ENCODE peak calls at places on chromosomes 11 and 22, in six cellular contexts. One of them, this sample, is unnamed.
A peak's percentile ranks its signal among the peaks of the same experiment; 100 is the strongest.

GRCh38 chr11:34970480-34970879 is 54.1 kb downstream of the PDHX start:
- DNase-seq in right cardiac atrium: no peak
- DNase-seq in aorta: no peak
- DNase-seq in psoas muscle: no peak
- DNase-seq in IMR-90: no peak
- DNase-seq in stomach: no peak
- DNase-seq in this sample: no peak

GRCh38 chr22:30000566-30000965 is 79.7 kb upstream of the HORMAD2 start:
- DNase-seq in right cardiac atrium: no peak
- DNase-seq in aorta: no peak
- DNase-seq in psoas muscle: no peak
- DNase-seq in IMR-90: peak; percentile 82
- DNase-seq in stomach: no peak
- DNase-seq in this sample: no peak

GRCh38 chr11:2313051-2313951 is 11.5 kb downstream of the TSPAN32 start:
- DNase-seq in right cardiac atrium: peak; percentile 75
- DNase-seq in aorta: peak; percentile 72
- DNase-seq in psoas muscle: no peak
- DNase-seq in IMR-90: no peak
- DNase-seq in stomach: no peak
- DNase-seq in this sample: no peak

GRCh38 chr11:66951927-66952337 is 6.3 kb downstream of the PC start:
- DNase-seq in right cardiac atrium: no peak
- DNase-seq in aorta: no peak
- DNase-seq in psoas muscle: no peak
- DNase-seq in IMR-90: peak; percentile 60
- DNase-seq in stomach: peak; percentile 62
- DNase-seq in this sample: peak; percentile 45

GRCh38 chr11:17477361-17477760 is 716 bp upstream of the ABCC8 start:
- DNase-seq in right cardiac atrium: no peak
- DNase-seq in aorta: no peak
- DNase-seq in psoas muscle: no peak
- DNase-seq in IMR-90: no peak
- DNase-seq in stomach: no peak
- DNase-seq in this sample: no peak

GRCh38 chr11:83573097-83573496 is 286.9 kb upstream of the CCDC90B start:
- DNase-seq in right cardiac atrium: no peak
- DNase-seq in aorta: no peak
- DNase-seq in psoas muscle: no peak
- DNase-seq in IMR-90: peak; percentile 77
- DNase-seq in stomach: no peak
- DNase-seq in this sample: peak; percentile 19

GRCh38 chr11:44627911-44628729 is 62.7 kb downstream of the CD82 start:
- DNase-seq in right cardiac atrium: peak; percentile 93
- DNase-seq in aorta: peak; percentile 84
- DNase-seq in psoas muscle: peak; percentile 75
- DNase-seq in IMR-90: peak; percentile 49
- DNase-seq in stomach: peak; percentile 57
- DNase-seq in this sample: peak; percentile 15

GRCh38 chr11:20873054-20873453 is 203.7 kb downstream of the NELL1 start:
- DNase-seq in right cardiac atrium: no peak
- DNase-seq in aorta: no peak
- DNase-seq in psoas muscle: no peak
- DNase-seq in IMR-90: no peak
- DNase-seq in stomach: no peak
- DNase-seq in this sample: peak; percentile 64

GRCh38 chr22:36104435-36104834 is 56.1 kb downstream of the APOL3 start:
- DNase-seq in right cardiac atrium: no peak
- DNase-seq in aorta: no peak
- DNase-seq in psoas muscle: no peak
- DNase-seq in IMR-90: no peak
- DNase-seq in stomach: no peak
- DNase-seq in this sample: no peak

GRCh38 chr11:47409440-47410403 is 1.3 kb downstream of the SLC39A13 start:
- DNase-seq in right cardiac atrium: peak; percentile 67
- DNase-seq in aorta: peak; percentile 78
- DNase-seq in psoas muscle: no peak
- DNase-seq in IMR-90: no peak
- DNase-seq in stomach: no peak
- DNase-seq in this sample: no peak

GRCh38 chr11:130077671-130078468 is 8.2 kb downstream of the APLP2 start:
- DNase-seq in right cardiac atrium: no peak
- DNase-seq in aorta: no peak
- DNase-seq in psoas muscle: no peak
- DNase-seq in IMR-90: no peak
- DNase-seq in stomach: no peak
- DNase-seq in this sample: no peak

GRCh38 chr11:64543818-64544217 is 47.2 kb upstream of the SLC22A12 start:
- DNase-seq in right cardiac atrium: no peak
- DNase-seq in aorta: no peak
- DNase-seq in psoas muscle: no peak
- DNase-seq in IMR-90: no peak
- DNase-seq in stomach: no peak
- DNase-seq in this sample: no peak

GRCh38 chr22:30241576-30242371 is 4.8 kb downstream of the LIF start:
- DNase-seq in right cardiac atrium: no peak
- DNase-seq in aorta: no peak
- DNase-seq in psoas muscle: no peak
- DNase-seq in IMR-90: peak; percentile 69
- DNase-seq in stomach: no peak
- DNase-seq in this sample: peak; percentile 59

GRCh38 chr11:132895340-132895739 is 637.0 kb downstream of the OPCML start:
- DNase-seq in right cardiac atrium: no peak
- DNase-seq in aorta: no peak
- DNase-seq in psoas muscle: no peak
- DNase-seq in IMR-90: peak; percentile 96
- DNase-seq in stomach: no peak
- DNase-seq in this sample: peak; percentile 84

GRCh38 chr11:132898021-132898420 is 634.3 kb downstream of the OPCML start:
- DNase-seq in right cardiac atrium: no peak
- DNase-seq in aorta: no peak
- DNase-seq in psoas muscle: no peak
- DNase-seq in IMR-90: peak; percentile 73
- DNase-seq in stomach: no peak
- DNase-seq in this sample: peak; percentile 46

GRCh38 chr11:132894598-132894997 is 637.7 kb downstream of the OPCML start:
- DNase-seq in right cardiac atrium: no peak
- DNase-seq in aorta: no peak
- DNase-seq in psoas muscle: no peak
- DNase-seq in IMR-90: no peak
- DNase-seq in stomach: no peak
- DNase-seq in this sample: no peak

GRCh38 chr11:132901638-132902610 is 630.4 kb downstream of the OPCML start:
- DNase-seq in right cardiac atrium: no peak
- DNase-seq in aorta: no peak
- DNase-seq in psoas muscle: no peak
- DNase-seq in IMR-90: no peak
- DNase-seq in stomach: no peak
- DNase-seq in this sample: no peak

GRCh38 chr11:132898676-132899075 is 633.6 kb downstream of the OPCML start:
- DNase-seq in right cardiac atrium: no peak
- DNase-seq in aorta: no peak
- DNase-seq in psoas muscle: no peak
- DNase-seq in IMR-90: peak; percentile 41
- DNase-seq in stomach: no peak
- DNase-seq in this sample: no peak
- H3K4me3 ChIP-seq in right cardiac atrium: no peak overlapping the region
- H3K4me3 ChIP-seq in aorta: no peak overlapping the region
- H3K4me3 ChIP-seq in psoas muscle: no peak overlapping the region
- H3K4me3 ChIP-seq in IMR-90: no peak overlapping the region
- H3K4me3 ChIP-seq in stomach: no peak overlapping the region
- H3K4me3 ChIP-seq in this sample: no peak overlapping the region

GRCh38 chr11:120881591-120881990 is 142.3 kb upstream of the TBCEL start:
- DNase-seq in right cardiac atrium: no peak
- DNase-seq in aorta: no peak
- DNase-seq in psoas muscle: no peak
- DNase-seq in IMR-90: no peak
- DNase-seq in stomach: no peak
- DNase-seq in this sample: peak; percentile 11
- H3K27ac ChIP-seq in right cardiac atrium: no peak overlapping the region
- H3K27ac ChIP-seq in aorta: no peak overlapping the region
- H3K27ac ChIP-seq in psoas muscle: no peak overlapping the region
- H3K27ac ChIP-seq in IMR-90: no peak overlapping the region
- H3K27ac ChIP-seq in stomach: no peak overlapping the region
- H3K27ac ChIP-seq in this sample: no peak overlapping the region

DNA sequence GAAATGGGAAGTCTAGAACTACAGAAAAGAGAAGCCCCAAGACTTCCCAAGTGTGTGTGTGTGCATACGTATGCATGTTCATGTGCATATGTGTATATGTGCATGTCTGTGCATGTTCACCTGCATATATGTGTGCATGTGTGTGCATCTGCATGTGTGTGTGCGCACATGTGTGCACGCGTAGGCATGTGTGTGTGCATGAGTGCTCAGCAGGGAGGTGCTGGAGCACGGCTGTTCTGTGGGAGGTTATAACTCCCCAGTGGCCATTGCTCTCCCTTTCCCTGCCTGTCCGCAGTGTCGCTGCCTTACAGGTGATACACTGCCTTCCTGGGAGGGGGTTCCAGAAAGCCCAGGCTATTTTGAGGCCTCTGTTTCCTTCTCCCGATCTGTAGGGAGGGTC is 29.8 kb downstream of the B3GAT1 start:
- DNase-seq in right cardiac atrium: peak; percentile 16
- DNase-seq in aorta: no peak
- DNase-seq in psoas muscle: no peak
- DNase-seq in IMR-90: no peak
- DNase-seq in stomach: no peak
- DNase-seq in this sample: no peak
- H3K4me3 ChIP-seq in right cardiac atrium: no peak overlapping the region
- H3K4me3 ChIP-seq in aorta: no peak overlapping the region
- H3K4me3 ChIP-seq in psoas muscle: no peak overlapping the region
- H3K4me3 ChIP-seq in IMR-90: no peak overlapping the region
- H3K4me3 ChIP-seq in stomach: no peak overlapping the region
- H3K4me3 ChIP-seq in this sample: no peak overlapping the region

DNA sequence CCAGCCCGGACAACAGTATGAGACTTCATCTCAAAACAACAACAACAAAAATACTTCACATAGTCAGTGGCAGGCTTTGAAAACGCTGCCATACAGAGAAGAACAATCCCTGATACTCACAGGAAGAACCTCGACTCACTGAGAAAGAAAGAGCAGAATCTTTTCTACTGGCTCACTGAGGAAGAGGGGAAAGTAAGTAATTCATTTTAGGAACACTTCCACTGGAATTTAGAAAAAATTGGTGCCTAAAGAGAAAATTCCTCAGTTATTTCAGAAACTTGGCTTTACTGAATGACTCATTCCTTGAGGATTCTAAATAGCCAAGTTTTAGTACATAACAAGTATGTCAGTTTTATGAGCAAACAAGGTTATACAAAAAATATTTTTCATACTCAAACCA is 12.3 kb downstream of the NARS2 start:
- DNase-seq in right cardiac atrium: no peak
- DNase-seq in aorta: no peak
- DNase-seq in psoas muscle: no peak
- DNase-seq in IMR-90: peak; percentile 75
- DNase-seq in stomach: no peak
- DNase-seq in this sample: no peak
- H3K27ac ChIP-seq in right cardiac atrium: peak overlapping the region; percentile 66
- H3K27ac ChIP-seq in aorta: peak overlapping the region; percentile 86
- H3K27ac ChIP-seq in psoas muscle: no peak overlapping the region
- H3K27ac ChIP-seq in IMR-90: peak overlapping the region; percentile 93
- H3K27ac ChIP-seq in stomach: peak overlapping the region; percentile 71
- H3K27ac ChIP-seq in this sample: no peak overlapping the region

GRCh38 chr11:95461348-95461747 is 230.3 kb upstream of the SESN3 start:
- DNase-seq in right cardiac atrium: no peak
- DNase-seq in aorta: no peak
- DNase-seq in psoas muscle: no peak
- DNase-seq in IMR-90: no peak
- DNase-seq in stomach: no peak
- DNase-seq in this sample: no peak

GRCh38 chr11:95469268-95469667 is 238.3 kb upstream of the SESN3 start:
- DNase-seq in right cardiac atrium: no peak
- DNase-seq in aorta: no peak
- DNase-seq in psoas muscle: no peak
- DNase-seq in IMR-90: no peak
- DNase-seq in stomach: no peak
- DNase-seq in this sample: no peak

GRCh38 chr11:95461858-95462257 is 230.9 kb upstream of the SESN3 start:
- DNase-seq in right cardiac atrium: no peak
- DNase-seq in aorta: no peak
- DNase-seq in psoas muscle: no peak
- DNase-seq in IMR-90: no peak
- DNase-seq in stomach: no peak
- DNase-seq in this sample: no peak

GRCh38 chr11:95466406-95466805 is 235.4 kb upstream of the SESN3 start:
- DNase-seq in right cardiac atrium: no peak
- DNase-seq in aorta: no peak
- DNase-seq in psoas muscle: no peak
- DNase-seq in IMR-90: no peak
- DNase-seq in stomach: no peak
- DNase-seq in this sample: no peak

DNA sequence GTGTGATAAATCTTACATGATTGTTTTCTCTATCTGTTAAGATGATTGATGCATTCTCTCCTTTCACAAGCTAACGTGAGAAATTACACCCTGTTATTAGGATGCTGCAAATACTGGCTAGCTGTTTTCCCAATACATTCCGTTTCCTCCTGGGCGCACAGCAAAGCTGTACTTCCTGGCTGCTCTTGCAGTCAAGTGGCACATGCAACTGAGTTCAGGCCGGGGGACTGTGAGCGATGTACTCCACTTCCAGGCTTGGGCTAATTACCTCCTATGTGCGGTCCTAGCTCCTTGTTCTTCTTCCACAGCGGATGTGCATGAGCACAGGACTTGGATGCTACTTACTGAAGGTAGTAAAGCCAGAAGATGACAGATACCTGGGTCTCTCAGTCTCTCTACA is 234.9 kb upstream of the SESN3 start:
- DNase-seq in right cardiac atrium: no peak
- DNase-seq in aorta: no peak
- DNase-seq in psoas muscle: no peak
- DNase-seq in IMR-90: no peak
- DNase-seq in stomach: no peak
- DNase-seq in this sample: no peak
- H3K4me3 ChIP-seq in right cardiac atrium: no peak overlapping the region
- H3K4me3 ChIP-seq in aorta: no peak overlapping the region
- H3K4me3 ChIP-seq in psoas muscle: no peak overlapping the region
- H3K4me3 ChIP-seq in IMR-90: no peak overlapping the region
- H3K4me3 ChIP-seq in stomach: no peak overlapping the region
- H3K4me3 ChIP-seq in this sample: no peak overlapping the region

GRCh38 chr11:88252208-88252607 is 77.0 kb upstream of the RAB38 start:
- DNase-seq in right cardiac atrium: no peak
- DNase-seq in aorta: no peak
- DNase-seq in psoas muscle: no peak
- DNase-seq in IMR-90: no peak
- DNase-seq in stomach: no peak
- DNase-seq in this sample: no peak

GRCh38 chr11:88246680-88247079 is 71.4 kb upstream of the RAB38 start:
- DNase-seq in right cardiac atrium: no peak
- DNase-seq in aorta: no peak
- DNase-seq in psoas muscle: no peak
- DNase-seq in IMR-90: peak; percentile 86
- DNase-seq in stomach: no peak
- DNase-seq in this sample: no peak

DNA sequence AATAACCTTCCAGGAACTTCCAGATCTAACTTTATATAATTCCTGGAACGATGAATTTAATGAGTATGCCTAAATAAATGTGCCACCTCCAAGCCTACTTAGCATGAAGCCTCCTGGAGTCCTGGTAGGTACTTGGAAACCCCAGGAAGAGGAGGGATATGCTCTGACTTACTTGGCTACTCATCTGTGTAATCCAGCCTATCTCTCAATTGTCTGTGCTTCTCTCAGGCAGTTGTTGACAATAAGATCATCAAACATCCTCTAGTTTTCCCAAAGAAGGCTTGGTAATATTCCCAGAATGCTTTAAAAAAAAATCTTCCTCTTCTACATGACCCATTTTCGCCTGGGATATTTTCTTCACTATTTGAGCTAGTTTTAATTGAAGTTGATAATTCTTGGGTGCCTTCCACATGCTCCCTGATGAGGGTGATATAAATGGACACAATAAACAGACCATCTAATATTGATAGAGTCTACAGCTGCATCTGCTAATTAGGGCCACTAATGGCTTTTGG is 75.4 kb upstream of the RAB38 start:
- DNase-seq in right cardiac atrium: no peak
- DNase-seq in aorta: no peak
- DNase-seq in psoas muscle: no peak
- DNase-seq in IMR-90: no peak
- DNase-seq in stomach: no peak
- DNase-seq in this sample: peak; percentile 4
- H3K27ac ChIP-seq in right cardiac atrium: no peak overlapping the region
- H3K27ac ChIP-seq in aorta: no peak overlapping the region
- H3K27ac ChIP-seq in psoas muscle: no peak overlapping the region
- H3K27ac ChIP-seq in IMR-90: no peak overlapping the region
- H3K27ac ChIP-seq in stomach: no peak overlapping the region
- H3K27ac ChIP-seq in this sample: no peak overlapping the region

This sample was measured in cardiac muscle cell.